ENCODE peak calls at places on chromosomes 4 and X, in six cellular contexts. O is GM23338, N is Karpas-422, L is K562, F is hepatocyte, G is IMR-90. V is an unnamed sample.

GRCh38 chr4:80035336-80035735 is 37.7 kb downstream of the ANTXR2 start:
- DNase-seq in G (no peak), N (no peak), L (no peak), F (peak; percentile 56), O (no peak), V (no peak)

GRCh38 chrX:42807393-42807792 is 29.4 kb upstream of the PPP1R2C start:
- DNase-seq in O (no peak), G (no peak), N (no peak), L (no peak), F (no peak), V (no peak)

GRCh38 chr4:140085062-140085622 is 68.8 kb downstream of the MAML3 start:
- DNase-seq in G (peak; percentile 56), O (no peak), N (no peak), L (no peak), F (peak; percentile 56), V (no peak)

GRCh38 chrX:11754958-11755645 is 2.9 kb upstream of the MSL3 start:
- DNase-seq in L (no peak), O (no peak), G (no peak), F (no peak), N (no peak), V (no peak)

GRCh38 chrX:144637731-144638130 is 609.6 kb upstream of the SPANXN1 start:
- DNase-seq in O (no peak), L (no peak), N (no peak), G (no peak), F (no peak), V (no peak)

GRCh38 chr4:46993075-46994006 is at the start of gene GABRA4:
- DNase-seq in L (no peak), F (peak; percentile 26), O (peak; percentile 67), N (no peak), G (no peak), V (no peak)

GRCh38 chr4:6230827-6231662 is 30.7 kb upstream of the JAKMIP1 start:
- DNase-seq in N (no peak), F (no peak), O (no peak), G (no peak), L (no peak), V (no peak)

GRCh38 chr4:67396008-67396407 is 149.3 kb downstream of the CENPC start:
- DNase-seq in F (no peak), O (no peak), N (no peak), L (no peak), G (no peak), V (no peak)

GRCh38 chr4:174929346-174929745 is 11.2 kb downstream of the ADAM29 start:
- DNase-seq in O (peak; percentile 8), N (no peak), F (no peak), G (no peak), L (no peak), V (peak; percentile 81)

GRCh38 chr4:189092596-189092995 is 848.1 kb upstream of the FRG1 start:
- DNase-seq in G (peak; percentile 42), F (no peak), N (peak; percentile 58), O (peak; percentile 26), L (no peak), V (peak; percentile 12)

GRCh38 chr4:140930556-140930955 is 174.4 kb upstream of the TBC1D9 start:
- DNase-seq in L (no peak), O (no peak), N (no peak), G (no peak), F (no peak), V (no peak)

GRCh38 chr4:107740950-107741701 is 21.1 kb upstream of the PAPSS1 start:
- DNase-seq in N (no peak), F (peak; percentile 77), L (no peak), G (peak; percentile 60), O (no peak), V (no peak)

GRCh38 chr4:157271166-157271869 is 50.8 kb downstream of the GRIA2 start:
- DNase-seq in F (no peak), O (peak; percentile 3), L (no peak), G (no peak), N (no peak), V (no peak)

GRCh38 chr4:71187399-71188196 is 151.2 kb upstream of the SLC4A4 start:
- DNase-seq in G (peak; percentile 60), L (no peak), N (no peak), O (no peak), F (peak; percentile 37), V (no peak)

GRCh38 chr4:60683953-60684352 is 516.2 kb upstream of the ADGRL3 start:
- DNase-seq in F (no peak), L (no peak), O (no peak), G (peak; percentile 94), N (no peak), V (no peak)
- H3K4me2 ChIP-seq in F (no peak overlapping the region), L (no peak overlapping the region), O (no peak overlapping the region), G (peak overlapping the region; percentile 77), N (no peak overlapping the region), V (no peak overlapping the region)

GRCh38 chrX:66674506-66674905 is 35.6 kb upstream of the EDA2R start:
- DNase-seq in F (no peak), L (no peak), G (no peak), N (no peak), O (no peak), V (no peak)

GRCh38 chrX:66676413-66676812 is 37.5 kb upstream of the EDA2R start:
- DNase-seq in F (no peak), N (no peak), O (no peak), G (peak; percentile 27), L (no peak), V (no peak)

GRCh38 chrX:66675541-66675940 is 36.7 kb upstream of the EDA2R start:
- DNase-seq in N (no peak), O (no peak), F (no peak), G (no peak), L (no peak), V (no peak)

GRCh38 chrX:66677430-66677829 is 38.6 kb upstream of the EDA2R start:
- DNase-seq in O (no peak), N (no peak), F (no peak), L (no peak), G (peak; percentile 12), V (no peak)

DNA sequence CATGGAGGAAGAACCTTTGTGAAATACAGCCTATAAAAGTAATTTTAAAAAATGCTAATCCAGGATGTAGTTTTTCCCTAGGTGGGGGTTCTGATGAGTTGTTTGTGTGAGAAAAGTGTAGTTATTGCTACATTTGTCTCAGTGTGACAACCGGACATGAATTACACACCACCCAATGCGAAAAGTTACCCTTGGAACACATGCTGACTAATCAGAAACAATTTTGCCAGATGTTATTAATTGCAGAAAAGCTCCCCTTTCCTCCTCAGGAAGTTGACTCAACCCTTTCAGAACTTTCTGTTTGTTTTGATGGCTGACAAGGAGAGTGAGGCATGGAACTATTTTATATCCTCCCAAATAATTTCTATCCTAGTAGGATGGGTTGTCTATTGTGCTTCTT is 38.1 kb upstream of the EDA2R start:
- DNase-seq in F (no peak), N (no peak), O (no peak), G (peak; percentile 69), L (no peak), V (no peak)
- H3K4me3 ChIP-seq in F (no peak overlapping the region), N (peak overlapping the region; percentile 25), O (no peak overlapping the region), G (no peak overlapping the region), L (no peak overlapping the region), V (no peak overlapping the region)

GRCh38 chr4:154417358-154417673 is 74.3 kb downstream of the DCHS2 start:
- DNase-seq in O (no peak), F (no peak), N (no peak), L (no peak), G (no peak), V (no peak)
- H3K27ac ChIP-seq in O (no peak overlapping the region), F (peak overlapping the region; percentile 32), N (no peak overlapping the region), L (peak overlapping the region; percentile 65), G (no peak overlapping the region), V (no peak overlapping the region)

DNA sequence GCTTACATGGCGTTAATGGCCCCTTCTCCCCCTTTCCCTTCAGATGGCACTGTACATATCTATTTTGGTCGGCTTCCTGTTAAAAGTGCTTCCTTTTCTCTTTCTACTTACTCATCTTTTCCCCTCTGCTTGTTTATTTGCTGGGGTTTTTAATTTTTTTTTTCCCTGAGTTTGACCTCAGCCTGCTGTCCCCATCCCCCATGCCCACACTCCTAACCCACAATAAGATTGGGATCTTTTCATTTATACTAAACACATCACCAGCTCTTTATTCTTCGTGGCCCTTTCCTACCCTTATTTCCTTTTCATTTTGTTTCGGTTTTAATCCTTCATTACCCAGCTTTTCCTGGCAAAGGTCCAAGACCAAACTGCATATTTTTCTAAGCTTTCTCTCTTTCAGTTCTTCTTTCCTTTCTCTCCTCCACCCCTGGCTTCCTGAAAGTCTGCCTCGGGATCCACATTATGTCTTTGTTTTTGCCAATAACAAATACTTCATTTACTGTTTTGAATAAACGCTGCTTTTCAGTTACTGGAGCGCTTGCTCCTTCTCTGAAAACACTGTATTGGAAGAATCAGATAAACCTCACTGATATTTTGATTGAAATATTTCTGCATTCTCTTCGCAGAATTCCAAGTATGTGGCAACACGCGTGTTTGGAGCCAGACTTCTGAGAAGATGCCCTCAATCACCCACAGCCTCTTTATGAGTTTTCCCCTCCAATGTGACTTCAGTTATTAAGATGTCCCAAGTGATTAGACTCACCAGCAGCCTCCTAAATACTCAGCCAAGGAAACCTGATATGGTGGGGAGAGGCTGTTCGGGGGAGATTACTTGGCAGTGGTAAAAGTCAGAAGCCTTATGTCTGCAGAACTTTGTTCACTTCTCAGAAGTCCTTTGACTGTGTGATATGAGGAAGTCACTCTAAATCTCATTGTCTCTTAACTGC is 151.8 kb upstream of the USP9X start:
- DNase-seq in O (no peak), N (no peak), G (peak; percentile 65), F (peak; percentile 44), L (peak; percentile 14), V (no peak)
- H3K4me2 ChIP-seq in O (no peak overlapping the region), N (peak overlapping the region; percentile 42), G (peak overlapping the region; percentile 79), F (peak overlapping the region; percentile 46), L (peak overlapping the region; percentile 71), V (no peak overlapping the region)

GRCh38 chr4:153223418-153223792 is 19.2 kb downstream of the TRIM2 start:
- DNase-seq in G (no peak), L (no peak), N (no peak), O (no peak), F (no peak), V (no peak)
- H3K4me3 ChIP-seq in G (peak overlapping the region; percentile 39), L (no peak overlapping the region), N (no peak overlapping the region), O (peak overlapping the region; percentile 62), F (peak overlapping the region; percentile 22), V (no peak overlapping the region)

GRCh38 chr4:184422378-184422777 is 52.0 kb downstream of the IRF2 start:
- DNase-seq in L (no peak), F (no peak), G (no peak), N (no peak), O (no peak), V (no peak)
- H3K27ac ChIP-seq in L (no peak overlapping the region), F (no peak overlapping the region), G (no peak overlapping the region), N (no peak overlapping the region), O (no peak overlapping the region), V (no peak overlapping the region)

DNA sequence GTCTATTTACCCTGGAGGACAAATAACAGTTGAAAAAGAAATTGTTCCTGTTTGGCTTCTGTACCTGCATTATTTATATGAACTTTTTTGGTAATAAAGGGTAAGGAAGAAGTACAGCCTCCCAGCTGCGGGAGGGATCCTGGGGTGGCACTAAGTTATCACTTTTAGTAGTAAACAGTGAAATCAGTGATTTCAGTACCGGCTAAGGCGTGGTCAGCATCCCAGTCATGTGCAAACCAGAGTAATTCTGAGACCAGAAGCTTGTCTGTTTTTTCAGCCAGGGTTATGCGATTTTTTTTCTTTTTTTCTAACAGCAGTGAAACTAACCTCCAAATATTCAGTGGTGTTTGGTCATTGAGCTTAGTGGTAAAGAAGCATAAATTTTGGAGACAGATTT is 3.3 kb downstream of the EGF start:
- DNase-seq in G (no peak), N (no peak), L (no peak), O (no peak), F (no peak), V (no peak)
- H3K4me2 ChIP-seq in G (no peak overlapping the region), N (no peak overlapping the region), L (no peak overlapping the region), O (no peak overlapping the region), F (peak overlapping the region; percentile 60), V (no peak overlapping the region)